ENCODE peak calls at places on chromosome 19, in six cellular contexts. P is stimulated activated CD4-positive, alpha-beta T cell treated with anti-CD3 and anti-CD28 coated beads, TNF-alpha, amount 100 ng/mL, for 1 hour; E is T-helper 9 cell; S is iPS-NIHi11; V is left colon; B is activated T-helper 1 cell treated with Interleukin-2 at 50 U/mL for 16 hours. N is an unnamed sample.

GRCh38 chr19:29371766-29372415 is 153.9 kb upstream of the VSTM2B start:
- DNase-seq in B (no peak), S (no peak), P (no peak), V (no peak), E (no peak), N (no peak)

GRCh38 chr19:43425567-43426392 is 11.1 kb downstream of the TEX101 start:
- DNase-seq in B (no peak), S (no peak), V (peak; percentile 86), P (no peak), E (no peak), N (no peak)

GRCh38 chr19:44003461-44004134 is 841 bp downstream of the ZNF230 start:
- DNase-seq in E (no peak), S (peak; percentile 12), B (no peak), V (peak; percentile 11), P (no peak), N (peak; percentile 66)

GRCh38 chr19:13398780-13399726 is 107.2 kb downstream of the CACNA1A start:
- DNase-seq in S (no peak), V (no peak), E (no peak), B (no peak), P (no peak), N (no peak)

GRCh38 chr19:51417807-51418152 is 338 bp upstream of the SIGLEC10 start:
- DNase-seq in P (no peak), E (no peak), B (no peak), S (no peak), V (no peak), N (no peak)

GRCh38 chr19:49133621-49134454 is 14.5 kb downstream of the PPFIA3 start:
- DNase-seq in E (no peak), B (no peak), S (peak; percentile 78), V (peak; percentile 92), P (no peak), N (no peak)

GRCh38 chr19:19064811-19065745 is 1.3 kb downstream of the SLC25A42 start:
- DNase-seq in B (no peak), V (peak; percentile 41), P (no peak), S (no peak), E (peak; percentile 8), N (no peak)

GRCh38 chr19:49929121-49929610 is at the start of the genes ATF5 and NUP62:
- DNase-seq in B (peak; percentile 86), E (peak; percentile 91), V (peak; percentile 93), S (peak; percentile 99), P (peak; percentile 93), N (no peak)